ENCODE peak calls at places on chromosome 4, in six cellular contexts. J is amniotic stem cell; E is Kasumi-1; I is AG08395; H is PC-3; Y is stimulated activated CD8-positive, alpha-beta memory T cell treated with anti-CD3 and anti-CD28 coated beads, Interleukin-7, amount 100 ng/mL, for 24 hours. W is an unnamed sample.

GRCh38 chr4:149933883-149934282 is 118.2 kb upstream of the IQCM start:
- DNase-seq in J (no peak), E (no peak), I (peak), H (no peak), Y (no peak), W (no peak)

GRCh38 chr4:89661490-89661889 is 175.5 kb downstream of the SNCA start:
- DNase-seq in J (no peak), E (no peak), I (peak), H (peak), Y (no peak), W (no peak)

GRCh38 chr4:65845169-65845568 is 174.9 kb upstream of the EPHA5 start:
- DNase-seq in J (no peak), E (no peak), I (no peak), H (no peak), Y (no peak), W (no peak)

GRCh38 chr4:40587826-40588225 is 41.8 kb downstream of the RBM47 start:
- DNase-seq in J (peak), E (no peak), I (peak), H (peak), Y (no peak), W (no peak)

GRCh38 chr4:40369437-40370278 is 34.5 kb downstream of the CHRNA9 start:
- DNase-seq in J (no peak), E (no peak), I (no peak), H (no peak), Y (no peak), W (no peak)

GRCh38 chr4:179116011-179116410 is 1673.8 kb upstream of the AGA start:
- DNase-seq in J (no peak), E (no peak), I (no peak), H (no peak), Y (no peak), W (no peak)

GRCh38 chr4:76680934-76681333 is 217.0 kb downstream of the SOWAHB start:
- DNase-seq in J (no peak), E (no peak), I (no peak), H (no peak), Y (no peak), W (no peak)

GRCh38 chr4:120965938-120966337 is 43.4 kb upstream of the PRDM5 start:
- DNase-seq in J (no peak), E (no peak), I (no peak), H (no peak), Y (no peak), W (no peak)

GRCh38 chr4:101977096-101977495 is 186.6 kb downstream of the BANK1 start:
- DNase-seq in J (peak), E (peak), I (peak), H (peak), Y (no peak), W (no peak)

GRCh38 chr4:82770607-82771006 is 28.0 kb downstream of the SCD5 start:
- DNase-seq in J (no peak), E (no peak), I (no peak), H (no peak), Y (no peak), W (no peak)

GRCh38 chr4:165394275-165394674 is 15.5 kb downstream of the CPE start:
- DNase-seq in J (peak), E (no peak), I (no peak), H (peak), Y (no peak), W (no peak)

GRCh38 chr4:145409393-145409792 is 72.3 kb upstream of the SMAD1 start:
- DNase-seq in J (no peak), E (no peak), I (no peak), H (no peak), Y (no peak), W (no peak)

GRCh38 chr4:98248984-98249383 is 12.2 kb upstream of the RAP1GDS1 start:
- DNase-seq in J (no peak), E (no peak), I (no peak), H (no peak), Y (no peak), W (no peak)

GRCh38 chr4:119286377-119287002 is 35.4 kb downstream of the FABP2 start:
- DNase-seq in J (no peak), E (no peak), I (peak), H (peak), Y (no peak), W (no peak)

GRCh38 chr4:110963621-110964020 is 340.7 kb upstream of the PITX2 start:
- DNase-seq in J (no peak), E (no peak), I (no peak), H (no peak), Y (no peak), W (no peak)

GRCh38 chr4:13597604-13598003 is 29.9 kb downstream of the BOD1L1 start:
- DNase-seq in J (no peak), E (no peak), I (peak), H (peak), Y (no peak), W (no peak)